ENCODE peak calls at places on chromosomes 3 and 15, in four cellular contexts. One of them, this sample, is unnamed.

GRCh38 chr3:152474585-152474984 is 205.9 kb downstream of the MBNL1 start:
- DNase-seq in right cardiac atrium: no peak
- DNase-seq in progenitor cell of endocrine pancreas: no peak
- DNase-seq in NB4: peak; percentile 73
- DNase-seq in this sample: peak; percentile 77

GRCh38 chr3:112327371-112327951 is 5.5 kb upstream of the CD200 start:
- DNase-seq in right cardiac atrium: no peak
- DNase-seq in progenitor cell of endocrine pancreas: no peak
- DNase-seq in NB4: peak; percentile 74
- DNase-seq in this sample: peak; percentile 80

GRCh38 chr3:38479431-38480092 is 16.6 kb upstream of the EXOG start:
- DNase-seq in right cardiac atrium: peak; percentile 79
- DNase-seq in progenitor cell of endocrine pancreas: peak; percentile 29
- DNase-seq in NB4: peak; percentile 68
- DNase-seq in this sample: peak; percentile 80

GRCh38 chr3:100521439-100521845 is 29.0 kb downstream of the TMEM45A start:
- DNase-seq in right cardiac atrium: peak; percentile 26
- DNase-seq in progenitor cell of endocrine pancreas: no peak
- DNase-seq in NB4: peak; percentile 34
- DNase-seq in this sample: no peak

GRCh38 chr15:98689431-98689861 is 41.1 kb downstream of the IGF1R start:
- DNase-seq in right cardiac atrium: no peak
- DNase-seq in progenitor cell of endocrine pancreas: no peak
- DNase-seq in NB4: peak; percentile 85
- DNase-seq in this sample: no peak

GRCh38 chr3:52022323-52023100 is 26.8 kb upstream of the RPL29 start:
- DNase-seq in right cardiac atrium: peak; percentile 85
- DNase-seq in progenitor cell of endocrine pancreas: no peak
- DNase-seq in NB4: peak; percentile 39
- DNase-seq in this sample: peak; percentile 81

GRCh38 chr15:65827065-65827464 is 35.0 kb upstream of the DENND4A start:
- DNase-seq in right cardiac atrium: no peak
- DNase-seq in progenitor cell of endocrine pancreas: no peak
- DNase-seq in NB4: no peak
- DNase-seq in this sample: no peak

GRCh38 chr3:64830681-64831080 is 142.9 kb upstream of the ADAMTS9 start:
- DNase-seq in right cardiac atrium: no peak
- DNase-seq in progenitor cell of endocrine pancreas: no peak
- DNase-seq in NB4: no peak
- DNase-seq in this sample: no peak

GRCh38 chr3:147410518-147411234 is 1.5 kb downstream of the ZIC1 start:
- DNase-seq in right cardiac atrium: peak; percentile 42
- DNase-seq in progenitor cell of endocrine pancreas: no peak
- DNase-seq in NB4: peak; percentile 2
- DNase-seq in this sample: no peak

GRCh38 chr3:59809750-59810444 is 760.1 kb upstream of the CFAP20DC start:
- DNase-seq in right cardiac atrium: no peak
- DNase-seq in progenitor cell of endocrine pancreas: no peak
- DNase-seq in NB4: no peak
- DNase-seq in this sample: peak; percentile 54

GRCh38 chr3:57910988-57911387 is 97.2 kb upstream of the FLNB start:
- DNase-seq in right cardiac atrium: no peak
- DNase-seq in progenitor cell of endocrine pancreas: no peak
- DNase-seq in NB4: peak; percentile 42
- DNase-seq in this sample: peak; percentile 74

GRCh38 chr3:122272889-122273288 is 52.2 kb upstream of the CSTA start:
- DNase-seq in right cardiac atrium: no peak
- DNase-seq in progenitor cell of endocrine pancreas: no peak
- DNase-seq in NB4: peak; percentile 49
- DNase-seq in this sample: no peak

GRCh38 chr3:140018556-140018955 is 83.6 kb downstream of the CLSTN2 start:
- DNase-seq in right cardiac atrium: no peak
- DNase-seq in progenitor cell of endocrine pancreas: no peak
- DNase-seq in NB4: no peak
- DNase-seq in this sample: no peak

GRCh38 chr15:33358303-33358702 is 47.5 kb downstream of the RYR3 start:
- DNase-seq in right cardiac atrium: no peak
- DNase-seq in progenitor cell of endocrine pancreas: no peak
- DNase-seq in NB4: no peak
- DNase-seq in this sample: no peak

GRCh38 chr3:72523409-72524172 is 324.7 kb downstream of the SHQ1 start:
- DNase-seq in right cardiac atrium: peak; percentile 71
- DNase-seq in progenitor cell of endocrine pancreas: no peak
- DNase-seq in NB4: peak; percentile 90
- DNase-seq in this sample: peak; percentile 86

GRCh38 chr15:90883526-90883931 is 775 bp upstream of the FES start:
- DNase-seq in right cardiac atrium: no peak
- DNase-seq in progenitor cell of endocrine pancreas: no peak
- DNase-seq in NB4: peak; percentile 52
- DNase-seq in this sample: peak; percentile 60

GRCh38 chr3:82627733-82628132 is 866.3 kb upstream of the GBE1 start:
- DNase-seq in right cardiac atrium: no peak
- DNase-seq in progenitor cell of endocrine pancreas: no peak
- DNase-seq in NB4: no peak
- DNase-seq in this sample: no peak

GRCh38 chr15:67133738-67134576 is 68.6 kb downstream of the SMAD3 start:
- DNase-seq in right cardiac atrium: no peak
- DNase-seq in progenitor cell of endocrine pancreas: no peak
- DNase-seq in NB4: no peak
- DNase-seq in this sample: peak; percentile 83

GRCh38 chr15:101488300-101489164 is 975 bp downstream of the PCSK6 start:
- DNase-seq in right cardiac atrium: no peak
- DNase-seq in progenitor cell of endocrine pancreas: no peak
- DNase-seq in NB4: peak; percentile 21
- DNase-seq in this sample: no peak

GRCh38 chr3:73010158-73010557 is 13.5 kb downstream of the PPP4R2 start:
- DNase-seq in right cardiac atrium: no peak
- DNase-seq in progenitor cell of endocrine pancreas: no peak
- DNase-seq in NB4: no peak
- DNase-seq in this sample: no peak

GRCh38 chr3:141446737-141447136 is 40.1 kb upstream of the RASA2 start:
- DNase-seq in right cardiac atrium: no peak
- DNase-seq in progenitor cell of endocrine pancreas: no peak
- DNase-seq in NB4: no peak
- DNase-seq in this sample: no peak

GRCh38 chr3:171190668-171191067 is 164.1 kb upstream of the SLC2A2 start:
- DNase-seq in right cardiac atrium: no peak
- DNase-seq in progenitor cell of endocrine pancreas: no peak
- DNase-seq in NB4: no peak
- DNase-seq in this sample: no peak

GRCh38 chr3:134663646-134664456 is 13.0 kb upstream of the KY start:
- DNase-seq in right cardiac atrium: no peak
- DNase-seq in progenitor cell of endocrine pancreas: no peak
- DNase-seq in NB4: no peak
- DNase-seq in this sample: no peak

GRCh38 chr3:73254062-73254461 is 192.6 kb downstream of the EBLN2 start:
- DNase-seq in right cardiac atrium: no peak
- DNase-seq in progenitor cell of endocrine pancreas: no peak
- DNase-seq in NB4: no peak
- DNase-seq in this sample: no peak

GRCh38 chr3:126129408-126129891 is 45.5 kb upstream of the SLC41A3 start:
- DNase-seq in right cardiac atrium: peak; percentile 62
- DNase-seq in progenitor cell of endocrine pancreas: no peak
- DNase-seq in NB4: no peak
- DNase-seq in this sample: no peak

GRCh38 chr15:29115093-29115991 is 154.3 kb downstream of the NSMCE3 start:
- DNase-seq in right cardiac atrium: no peak
- DNase-seq in progenitor cell of endocrine pancreas: peak; percentile 36
- DNase-seq in NB4: no peak
- DNase-seq in this sample: no peak

GRCh38 chr3:53150247-53151085 is 10.5 kb upstream of the PRKCD start:
- DNase-seq in right cardiac atrium: no peak
- DNase-seq in progenitor cell of endocrine pancreas: no peak
- DNase-seq in NB4: no peak
- DNase-seq in this sample: no peak

GRCh38 chr3:171867976-171868375 is 24.8 kb downstream of the TMEM212 start:
- DNase-seq in right cardiac atrium: no peak
- DNase-seq in progenitor cell of endocrine pancreas: no peak
- DNase-seq in NB4: peak; percentile 89
- DNase-seq in this sample: peak; percentile 78

GRCh38 chr3:195140816-195141793 is 129.9 kb downstream of the XXYLT1 start:
- DNase-seq in right cardiac atrium: no peak
- DNase-seq in progenitor cell of endocrine pancreas: no peak
- DNase-seq in NB4: no peak
- DNase-seq in this sample: no peak

GRCh38 chr3:42749025-42749752 is 23.9 kb downstream of the CCDC13 start:
- DNase-seq in right cardiac atrium: no peak
- DNase-seq in progenitor cell of endocrine pancreas: no peak
- DNase-seq in NB4: no peak
- DNase-seq in this sample: no peak

GRCh38 chr3:182725372-182726251 is 67.7 kb upstream of the ATP11B start:
- DNase-seq in right cardiac atrium: no peak
- DNase-seq in progenitor cell of endocrine pancreas: no peak
- DNase-seq in NB4: no peak
- DNase-seq in this sample: no peak

GRCh38 chr3:78668302-78668701 is 1099.5 kb downstream of the ROBO1 start:
- DNase-seq in right cardiac atrium: no peak
- DNase-seq in progenitor cell of endocrine pancreas: no peak
- DNase-seq in NB4: no peak
- DNase-seq in this sample: no peak

GRCh38 chr15:71545223-71545760 is 265.1 kb upstream of the NR2E3 start:
- DNase-seq in right cardiac atrium: no peak
- DNase-seq in progenitor cell of endocrine pancreas: no peak
- DNase-seq in NB4: no peak
- DNase-seq in this sample: no peak

GRCh38 chr3:133396906-133397305 is 3.0 kb upstream of the BFSP2 start:
- DNase-seq in right cardiac atrium: no peak
- DNase-seq in progenitor cell of endocrine pancreas: no peak
- DNase-seq in NB4: no peak
- DNase-seq in this sample: no peak

GRCh38 chr15:87619161-87619960 is 637.2 kb downstream of the NTRK3 start:
- DNase-seq in right cardiac atrium: peak; percentile 55
- DNase-seq in progenitor cell of endocrine pancreas: no peak
- DNase-seq in NB4: no peak
- DNase-seq in this sample: no peak

This sample was measured in Karpas-422.